ENCODE peak calls at places on chromosomes 4 and X, in eight cellular contexts. Y is nephron progenitor cell; J is AG08396; A is central memory CD8-positive, alpha-beta T cell; I is immature natural killer cell; P is Caki2; Q is NCI-H510A treated with DMSO at 0.1 percent for 48 hours; R is NCI-H1105. Z is an unnamed sample.

GRCh38 chrX:21374994-21375794 is 976 bp downstream of the CNKSR2 start:
- DNase-seq in Y (peak; percentile 40), J (no peak), A (no peak), I (no peak), P (no peak), Q (no peak), R (no peak), Z (peak; percentile 11)

GRCh38 chrX:29455702-29456101 is 759.7 kb upstream of the MAGEB2 start:
- DNase-seq in Y (no peak), J (no peak), A (no peak), I (no peak), P (no peak), Q (no peak), R (no peak), Z (no peak)

GRCh38 chr4:173509031-173510001 is 20.7 kb downstream of the HAND2 start:
- DNase-seq in Y (peak; percentile 53), J (no peak), A (no peak), I (no peak), P (no peak), Q (no peak), R (no peak), Z (no peak)

GRCh38 chr4:133641191-133641590 is 492.1 kb downstream of the PCDH10 start:
- DNase-seq in Y (no peak), J (no peak), A (no peak), I (no peak), P (no peak), Q (no peak), R (no peak), Z (no peak)

GRCh38 chr4:19947349-19947748 is 304.4 kb upstream of the SLIT2 start:
- DNase-seq in Y (no peak), J (peak; percentile 23), A (no peak), I (no peak), P (no peak), Q (no peak), R (no peak), Z (no peak)

GRCh38 chr4:140186651-140187315 is 32.8 kb upstream of the MAML3 start:
- DNase-seq in Y (no peak), J (peak; percentile 27), A (no peak), I (no peak), P (peak; percentile 66), Q (no peak), R (no peak), Z (no peak)

GRCh38 chr4:145852256-145852839 is 86.3 kb downstream of the ZNF827 start:
- DNase-seq in Y (no peak), J (no peak), A (no peak), I (no peak), P (no peak), Q (no peak), R (no peak), Z (no peak)

GRCh38 chr4:142559986-142560385 is 286.1 kb downstream of the INPP4B start:
- DNase-seq in Y (no peak), J (no peak), A (no peak), I (no peak), P (no peak), Q (no peak), R (no peak), Z (no peak)

GRCh38 chr4:158728256-158728655 is 5.1 kb upstream of the PPID start:
- DNase-seq in Y (no peak), J (no peak), A (no peak), I (no peak), P (no peak), Q (no peak), R (no peak), Z (no peak)

GRCh38 chrX:17375361-17375630 is 296 bp downstream of the NHS start:
- DNase-seq in Y (no peak), J (peak; percentile 13), A (no peak), I (no peak), P (no peak), Q (peak; percentile 32), R (no peak), Z (no peak)

GRCh38 chr4:76723373-76723772 is 174.6 kb downstream of the SOWAHB start:
- DNase-seq in Y (no peak), J (no peak), A (no peak), I (no peak), P (peak; percentile 48), Q (peak; percentile 14), R (no peak), Z (no peak)

GRCh38 chrX:153633607-153634180 is 13.3 kb upstream of the DUSP9 start:
- DNase-seq in Y (no peak), J (no peak), A (no peak), I (no peak), P (no peak), Q (no peak), R (no peak), Z (no peak)

GRCh38 chr4:101191302-101192098 is 155.8 kb downstream of the PPP3CA start:
- DNase-seq in Y (no peak), J (peak; percentile 50), A (no peak), I (no peak), P (no peak), Q (no peak), R (no peak), Z (peak; percentile 50)